ENCODE peak calls at places on chromosomes 16 and 17, in seven cellular contexts. S is pancreas, I is GM23248, U is heart left ventricle, T is endothelial cell of umbilical vein, A is transverse colon, M is ovary. Z is an unnamed sample.
A peak's percentile ranks its signal among the peaks of the same experiment; 100 is the strongest.

GRCh38 chr17:2366747-2367494 is 29.6 kb downstream of the SGSM2 start:
- DNase-seq in S (no peak), I (no peak), U (no peak), T (no peak), A (no peak), M (no peak), Z (no peak)

GRCh38 chr16:87086156-87086555 is 231.0 kb downstream of the C16orf95 start:
- DNase-seq in S (no peak), I (peak; percentile 34), U (no peak), T (no peak), A (no peak), M (no peak), Z (no peak)

GRCh38 chr17:70558821-70559220 is 389.5 kb downstream of the KCNJ2 start:
- DNase-seq in S (no peak), I (peak; percentile 16), U (no peak), T (peak; percentile 90), A (no peak), M (no peak), Z (no peak)

GRCh38 chr17:31693433-31694210 is 165.4 kb downstream of the COPRS start:
- DNase-seq in S (no peak), I (no peak), U (no peak), T (no peak), A (no peak), M (no peak), Z (no peak)

GRCh38 chr17:15303293-15303692 is 38.1 kb downstream of the TEKT3 start:
- DNase-seq in S (no peak), I (no peak), U (no peak), T (no peak), A (no peak), M (no peak), Z (no peak)

GRCh38 chr16:23434380-23434779 is 18.6 kb downstream of the COG7 start:
- DNase-seq in S (peak; percentile 20), I (peak; percentile 62), U (no peak), T (peak; percentile 72), A (no peak), M (no peak), Z (peak; percentile 55)

GRCh38 chr16:48659940-48660339 is 50.0 kb upstream of the N4BP1 start:
- DNase-seq in S (no peak), I (no peak), U (no peak), T (no peak), A (no peak), M (no peak), Z (no peak)

GRCh38 chr17:82091264-82092066 is 6.6 kb downstream of the FASN start:
- DNase-seq in S (no peak), I (no peak), U (no peak), T (no peak), A (no peak), M (no peak), Z (no peak)

GRCh38 chr16:11089504-11090124 is 145.2 kb downstream of the CLEC16A start:
- DNase-seq in S (no peak), I (peak; percentile 32), U (no peak), T (no peak), A (peak; percentile 55), M (peak; percentile 73), Z (peak; percentile 61)

GRCh38 chr16:89000207-89000959 is 23.4 kb upstream of the CBFA2T3 start:
- DNase-seq in S (no peak), I (no peak), U (no peak), T (no peak), A (no peak), M (no peak), Z (no peak)

GRCh38 chr16:96935-97381 is 18.9 kb downstream of the MPG start:
- DNase-seq in S (peak; percentile 84), I (peak; percentile 96), U (peak; percentile 93), T (peak; percentile 87), A (peak; percentile 91), M (peak; percentile 77), Z (peak; percentile 89)

GRCh38 chr17:27494192-27495091 is 38.2 kb downstream of the KSR1 start:
- DNase-seq in S (peak; percentile 90), I (peak; percentile 83), U (peak; percentile 79), T (peak; percentile 30), A (peak; percentile 92), M (no peak), Z (peak; percentile 93)

GRCh38 chr16:10870137-10870776 is 6.7 kb upstream of the CIITA start:
- DNase-seq in S (no peak), I (peak; percentile 13), U (no peak), T (no peak), A (no peak), M (no peak), Z (no peak)

GRCh38 chr17:81510798-81511549 is 1.6 kb downstream of the ACTG1 start:
- DNase-seq in S (no peak), I (peak; percentile 61), U (peak; percentile 64), T (peak; percentile 30), A (no peak), M (no peak), Z (peak; percentile 39)

GRCh38 chr17:17114592-17115225 is 72.5 kb downstream of the MPRIP start:
- DNase-seq in S (no peak), I (peak; percentile 56), U (no peak), T (no peak), A (no peak), M (no peak), Z (no peak)

GRCh38 chr17:4849011-4849536 is 15.9 kb downstream of the MINK1 start:
- DNase-seq in S (no peak), I (peak; percentile 79), U (no peak), T (no peak), A (no peak), M (no peak), Z (no peak)

GRCh38 chr17:44121997-44122824 is 1.2 kb downstream of the HDAC5 start:
- DNase-seq in S (no peak), I (no peak), U (no peak), T (no peak), A (no peak), M (no peak), Z (no peak)

GRCh38 chr16:12067714-12068401 is 91.3 kb downstream of the SNX29 start:
- DNase-seq in S (peak; percentile 38), I (peak; percentile 85), U (peak; percentile 46), T (peak; percentile 80), A (peak; percentile 62), M (peak; percentile 29), Z (peak; percentile 58)

GRCh38 chr16:57807968-57808528 is 5.8 kb upstream of the KIFC3 start:
- DNase-seq in S (peak; percentile 84), I (peak; percentile 95), U (peak; percentile 79), T (peak; percentile 75), A (peak; percentile 87), M (peak; percentile 79), Z (peak; percentile 89)

DNA sequence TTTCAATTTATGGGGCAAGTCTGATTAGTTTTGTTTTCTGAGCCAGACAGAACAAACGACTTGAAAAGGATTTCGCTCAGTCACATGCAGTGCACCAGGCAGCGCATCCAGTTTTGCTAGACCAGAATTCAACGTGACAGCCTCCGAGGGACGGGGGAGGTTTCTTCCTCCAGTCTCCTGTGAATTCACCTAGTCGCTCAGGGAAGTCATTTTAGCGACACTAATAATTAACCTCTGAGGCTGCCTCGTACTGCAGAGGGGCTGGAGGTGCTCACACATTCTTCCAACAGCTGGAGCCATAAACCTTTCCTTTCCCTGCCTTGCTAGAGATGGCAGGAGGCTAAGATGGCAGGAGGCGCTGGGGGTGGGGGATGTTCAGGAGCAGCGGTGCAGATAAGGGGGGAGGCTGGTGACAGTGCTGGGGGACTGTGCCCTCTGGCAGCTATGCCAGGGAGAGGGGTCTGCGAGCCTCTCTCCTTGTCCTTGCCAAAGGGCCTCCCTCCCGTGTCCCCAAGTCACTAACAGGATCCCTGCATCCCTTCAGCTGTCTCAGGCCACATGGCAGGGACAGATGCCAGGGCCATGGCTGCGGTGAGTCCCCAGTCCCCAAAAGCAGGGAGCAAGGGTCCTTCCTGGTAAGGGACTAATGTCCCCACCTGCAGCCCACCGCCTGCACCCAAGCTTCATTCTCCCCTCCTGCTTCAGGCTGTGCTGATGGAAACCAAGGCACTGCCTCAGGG is 24.1 kb downstream of the MXRA7 start:
- DNase-seq in S (no peak), I (no peak), U (peak; percentile 42), T (no peak), A (no peak), M (no peak), Z (no peak)
- H3K4me1 ChIP-seq in S (no peaks in the 10 kb centered on the region), I (peaks cover 42% of the 10 kb centered on the region), U (peaks cover 100% of the 10 kb centered on the region), T (peaks cover 14% of the 10 kb centered on the region), A (peaks cover 21% of the 10 kb centered on the region), M (peaks cover 33% of the 10 kb centered on the region), Z (no peaks in the 10 kb centered on the region)

DNA sequence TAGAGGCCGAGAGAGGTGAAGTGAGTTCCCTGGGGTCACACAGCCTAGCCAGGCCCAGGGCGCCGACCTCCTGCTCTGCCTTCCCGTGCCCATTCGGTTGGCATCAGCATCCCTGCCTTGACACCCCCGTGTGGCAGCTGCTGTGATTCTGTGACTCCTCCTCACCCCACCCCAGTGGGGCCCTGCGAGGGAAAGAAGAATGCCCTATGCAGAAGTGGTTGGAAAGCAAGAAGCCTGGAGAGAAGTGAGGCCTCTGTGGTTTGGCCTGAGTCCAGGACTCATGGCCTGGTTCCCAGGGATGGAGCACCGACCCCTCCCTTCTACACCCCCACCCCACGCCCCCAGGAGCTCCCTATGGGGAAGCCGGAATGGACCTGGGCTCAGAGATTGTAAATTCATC is 296.2 kb downstream of the SEC14L1 start:
- DNase-seq in S (no peak), I (peak; percentile 62), U (peak; percentile 85), T (no peak), A (peak; percentile 42), M (peak; percentile 67), Z (peak; percentile 51)
- H3K4me1 ChIP-seq in S (no peaks in the 10 kb centered on the region), I (peaks cover 39% of the 10 kb centered on the region), U (peaks cover 90% of the 10 kb centered on the region), T (peaks cover 13% of the 10 kb centered on the region), A (peaks cover 62% of the 10 kb centered on the region), M (peaks cover 51% of the 10 kb centered on the region), Z (peaks cover 31% of the 10 kb centered on the region)

DNA sequence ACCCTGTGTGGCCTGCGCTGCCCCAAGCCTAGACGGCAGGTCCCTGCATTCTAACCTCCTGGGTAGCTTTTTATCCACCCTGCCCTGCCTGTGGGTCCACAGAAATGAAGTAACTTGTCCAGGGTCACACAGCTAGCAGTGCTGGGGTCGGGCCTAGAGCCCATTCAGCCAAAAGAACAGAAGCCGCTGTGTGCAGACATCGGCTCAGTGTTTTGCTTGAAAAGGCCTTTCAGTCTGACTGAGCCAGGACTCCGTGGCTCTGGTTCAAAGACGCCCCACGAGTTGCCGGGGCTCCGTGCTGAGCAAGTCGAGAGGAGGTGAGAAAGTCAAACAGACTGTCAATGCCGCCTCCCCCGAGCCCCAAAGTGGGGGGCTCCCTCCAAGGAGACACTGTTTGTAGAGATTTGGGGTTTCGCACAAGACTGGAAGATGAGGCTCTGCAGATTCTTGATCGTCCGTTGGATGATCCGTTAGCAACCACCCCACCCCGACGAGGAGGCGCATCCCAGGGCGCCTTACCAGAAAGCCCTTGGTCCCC is 226.2 kb downstream of the NTN1 start:
- DNase-seq in S (no peak), I (no peak), U (no peak), T (no peak), A (no peak), M (no peak), Z (no peak)
- H3K4me1 ChIP-seq in S (no peaks in the 10 kb centered on the region), I (peaks cover 4% of the 10 kb centered on the region), U (peaks cover 8% of the 10 kb centered on the region), T (no peaks in the 10 kb centered on the region), A (no peaks in the 10 kb centered on the region), M (no peaks in the 10 kb centered on the region), Z (no peaks in the 10 kb centered on the region)

DNA sequence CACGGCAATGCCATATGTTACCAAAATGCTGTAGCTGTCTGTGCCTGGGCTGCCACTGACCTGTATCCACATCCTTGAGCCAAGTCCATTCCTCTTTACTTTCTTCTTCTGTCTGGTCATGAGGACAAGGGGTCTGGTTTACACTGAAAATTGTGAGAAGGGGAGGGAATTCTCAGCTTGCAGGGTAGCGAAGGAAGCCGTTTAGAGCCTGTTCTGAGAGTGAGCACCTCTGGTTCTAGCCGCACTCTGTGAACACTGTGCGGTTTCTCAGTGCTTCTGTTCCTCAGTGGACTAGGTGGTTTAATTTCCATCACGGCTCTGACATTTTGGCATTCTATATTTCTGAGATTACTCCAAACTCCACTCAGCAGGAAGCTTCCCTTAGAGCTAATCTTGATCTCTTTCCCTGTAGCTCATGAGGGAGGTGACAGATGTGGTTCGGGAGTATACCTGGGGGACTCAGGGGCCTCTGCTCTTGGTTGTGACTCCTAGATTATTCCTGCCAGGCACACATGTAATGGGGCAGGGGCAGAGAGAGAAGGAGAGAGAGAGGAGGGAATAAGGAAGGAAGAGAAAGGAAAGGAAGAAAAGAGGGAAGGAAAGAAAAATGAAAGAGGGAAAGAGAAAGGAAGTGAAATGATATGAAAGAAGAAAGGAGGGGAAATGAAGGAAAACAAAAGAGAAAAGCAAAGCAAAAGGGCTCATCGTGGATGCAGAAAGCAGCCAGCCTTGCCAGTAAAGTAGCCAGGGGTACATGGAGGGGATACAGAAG is 14.2 kb upstream of the TBX21 start:
- DNase-seq in S (no peak), I (no peak), U (no peak), T (no peak), A (no peak), M (no peak), Z (no peak)
- H3K4me1 ChIP-seq in S (no peaks in the 10 kb centered on the region), I (peaks cover 19% of the 10 kb centered on the region), U (peaks cover 12% of the 10 kb centered on the region), T (no peaks in the 10 kb centered on the region), A (no peaks in the 10 kb centered on the region), M (no peaks in the 10 kb centered on the region), Z (peaks cover 4% of the 10 kb centered on the region)